ENCODE peak calls at places on chromosomes 4 and X, in five cellular contexts. J is spleen, W is Peyer's patch, V is ovary, N is heart left ventricle. H is an unnamed sample. For H3K9me3, the result is how much of the 10 kb centered on the place peaks cover.

GRCh38 chr4:113978105-113978504 is 1.3 kb downstream of the ARSJ start:
- DNase-seq in W (no peak), V (no peak), J (no peak), N (no peak), H (no peak)

GRCh38 chr4:108001540-108001939 is 11.9 kb downstream of the HADH start:
- DNase-seq in W (no peak), V (no peak), J (no peak), N (no peak), H (no peak)

GRCh38 chrX:145190801-145191389 is 56.4 kb upstream of the SPANXN1 start:
- DNase-seq in W (no peak), V (no peak), J (no peak), N (no peak), H (no peak)

GRCh38 chr4:181855307-181855706 is 387.9 kb upstream of the TENM3 start:
- DNase-seq in V (no peak), N (no peak), W (no peak), J (no peak), H (no peak)

GRCh38 chr4:186633844-186634243 is 78.5 kb upstream of the MTNR1A start:
- DNase-seq in J (no peak), V (no peak), W (no peak), N (no peak), H (no peak)

GRCh38 chr4:123478859-123479345 is 82.3 kb downstream of the SPRY1 start:
- DNase-seq in V (no peak), N (no peak), J (no peak), W (no peak), H (no peak)

GRCh38 chrX:143788265-143788664 is 67.7 kb upstream of the SPANXN2 start:
- DNase-seq in V (no peak), N (no peak), J (no peak), W (no peak), H (no peak)

GRCh38 chrX:29066516-29066915 is 479.3 kb downstream of the IL1RAPL1 start:
- DNase-seq in N (no peak), V (no peak), W (no peak), J (no peak), H (no peak)

GRCh38 chr4:6200011-6200921 is at the start of gene JAKMIP1:
- DNase-seq in V (peak), J (peak), N (peak), W (peak), H (no peak)

GRCh38 chrX:103919336-103919682 is 43.1 kb upstream of the TMSB15B start:
- DNase-seq in V (no peak), J (no peak), N (no peak), W (no peak), H (no peak)

GRCh38 chr4:181971411-181971810 is 271.8 kb upstream of the TENM3 start:
- DNase-seq in N (no peak), J (no peak), V (no peak), W (no peak), H (no peak)

GRCh38 chrX:27381419-27381818 is 81.7 kb downstream of the PPP4R3C start:
- DNase-seq in W (no peak), J (no peak), N (no peak), V (no peak), H (no peak)

GRCh38 chr4:40349561-40350198 is 14.5 kb downstream of the CHRNA9 start:
- DNase-seq in W (no peak), J (no peak), V (no peak), N (no peak), H (no peak)

GRCh38 chr4:100493756-100494155 is 24.1 kb downstream of the EMCN start:
- DNase-seq in V (no peak), W (no peak), N (no peak), J (no peak), H (no peak)

GRCh38 chrX:101595739-101596419 is 21.9 kb downstream of the ARMCX6 start:
- DNase-seq in W (no peak), J (no peak), N (no peak), V (no peak), H (no peak)

GRCh38 chr4:41525129-41525528 is 12.8 kb upstream of the LIMCH1 start:
- DNase-seq in W (no peak), N (no peak), J (no peak), V (no peak), H (no peak)

GRCh38 chr4:2809610-2810180 is 16.8 kb downstream of the SH3BP2 start:
- DNase-seq in N (no peak), W (no peak), J (no peak), V (no peak), H (no peak)

GRCh38 chr4:2813446-2814405 is 20.8 kb downstream of the SH3BP2 start:
- DNase-seq in W (no peak), J (no peak), N (no peak), V (no peak), H (no peak)

GRCh38 chr4:2812600-2812932 is 19.7 kb downstream of the SH3BP2 start:
- DNase-seq in N (no peak), J (no peak), W (no peak), V (no peak), H (no peak)

GRCh38 chr4:2812985-2813384 is 20.1 kb downstream of the SH3BP2 start:
- DNase-seq in V (no peak), W (no peak), J (no peak), N (no peak), H (no peak)

DNA sequence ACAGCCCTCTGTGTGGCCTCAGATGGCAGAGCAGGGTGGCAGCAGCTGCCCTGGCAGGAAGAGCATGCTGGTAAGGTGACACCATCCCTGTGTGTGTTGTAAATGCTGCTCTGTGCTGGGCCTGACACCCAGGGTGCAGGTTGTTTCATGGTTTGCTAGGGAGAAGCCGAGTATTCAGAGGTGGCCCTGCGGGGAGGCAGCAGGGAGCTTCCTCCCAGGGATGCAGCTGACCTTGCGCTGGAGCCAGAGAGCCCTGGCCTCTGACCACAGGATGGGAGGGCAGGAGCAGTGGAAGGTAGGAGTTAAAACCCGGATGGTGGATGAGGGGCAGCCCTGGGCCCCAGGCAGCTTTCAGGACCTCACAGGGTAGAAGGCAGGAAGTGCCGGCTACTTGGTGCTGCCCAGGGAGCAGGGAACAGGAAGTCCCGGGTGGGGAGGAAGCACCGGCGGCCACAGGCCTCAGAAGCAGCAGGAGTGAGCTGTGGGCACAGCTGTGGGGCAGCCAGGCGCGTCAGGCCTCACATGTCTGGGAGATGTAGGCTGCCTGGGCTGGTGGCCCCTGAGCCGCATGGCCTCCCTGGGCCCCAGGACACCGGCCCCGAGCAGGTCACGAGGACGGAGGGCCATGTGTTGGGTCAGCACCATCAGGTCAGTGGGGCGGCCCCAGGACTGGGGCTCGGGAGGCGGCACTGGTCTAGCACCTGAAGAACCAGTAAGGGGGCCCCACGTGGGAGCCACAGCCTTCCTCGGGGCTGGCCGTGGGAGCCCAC is 19.1 kb downstream of the SH3BP2 start:
- DNase-seq in N (peak), W (no peak), V (peak), J (peak), H (peak)
- TF ChIP-seq POLR2A in N (no peak), W (no peak), V (no peak), J (no peak), H (no peak)

GRCh38 chrX:5632887-5633286 is 595.8 kb downstream of the NLGN4X start:
- DNase-seq in V (no peak), W (no peak), N (no peak), J (no peak), H (no peak)
- H3K9me3 ChIP-seq in V (under half), W (under half), N (under half), J (under half), H (under half)

GRCh38 chrX:23786268-23786815 is 3.4 kb downstream of the SAT1 start:
- DNase-seq in V (no peak), W (no peak), N (no peak), J (no peak), H (no peak)
- TF ChIP-seq POLR2A in V (no peak), W (no peak), N (no peak), J (no peak), H (no peak)

DNA sequence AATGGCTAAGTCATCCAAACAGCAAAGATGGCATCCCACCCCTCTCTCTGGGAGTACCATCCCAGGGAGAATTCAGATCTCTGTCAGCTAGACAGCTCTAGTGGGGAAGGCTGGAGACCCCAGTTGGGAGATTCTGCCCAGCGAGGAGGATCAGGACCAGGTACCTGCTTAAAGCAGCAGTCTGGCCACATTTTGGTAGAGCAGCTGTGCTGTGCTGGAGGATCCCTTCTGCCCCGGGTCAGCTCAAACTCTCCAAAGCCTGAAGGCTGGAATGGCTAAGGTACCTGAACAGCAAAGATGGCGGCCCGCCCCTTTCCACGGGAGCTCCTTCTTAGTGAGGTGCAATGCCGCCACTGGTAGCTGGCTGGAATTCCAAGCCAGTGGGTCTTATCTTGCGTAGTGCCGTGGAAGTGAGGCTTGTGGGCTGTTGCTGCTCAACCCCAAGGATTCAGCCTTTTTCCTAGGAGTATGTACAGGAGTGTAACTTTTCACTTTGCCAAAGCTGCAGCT is 40.1 kb downstream of the SATL1 start:
- DNase-seq in N (no peak), J (peak), V (no peak), W (no peak), H (no peak)
- H3K9me3 ChIP-seq in N (under half), J (under half), V (under half), W (under half), H (under half)

DNA sequence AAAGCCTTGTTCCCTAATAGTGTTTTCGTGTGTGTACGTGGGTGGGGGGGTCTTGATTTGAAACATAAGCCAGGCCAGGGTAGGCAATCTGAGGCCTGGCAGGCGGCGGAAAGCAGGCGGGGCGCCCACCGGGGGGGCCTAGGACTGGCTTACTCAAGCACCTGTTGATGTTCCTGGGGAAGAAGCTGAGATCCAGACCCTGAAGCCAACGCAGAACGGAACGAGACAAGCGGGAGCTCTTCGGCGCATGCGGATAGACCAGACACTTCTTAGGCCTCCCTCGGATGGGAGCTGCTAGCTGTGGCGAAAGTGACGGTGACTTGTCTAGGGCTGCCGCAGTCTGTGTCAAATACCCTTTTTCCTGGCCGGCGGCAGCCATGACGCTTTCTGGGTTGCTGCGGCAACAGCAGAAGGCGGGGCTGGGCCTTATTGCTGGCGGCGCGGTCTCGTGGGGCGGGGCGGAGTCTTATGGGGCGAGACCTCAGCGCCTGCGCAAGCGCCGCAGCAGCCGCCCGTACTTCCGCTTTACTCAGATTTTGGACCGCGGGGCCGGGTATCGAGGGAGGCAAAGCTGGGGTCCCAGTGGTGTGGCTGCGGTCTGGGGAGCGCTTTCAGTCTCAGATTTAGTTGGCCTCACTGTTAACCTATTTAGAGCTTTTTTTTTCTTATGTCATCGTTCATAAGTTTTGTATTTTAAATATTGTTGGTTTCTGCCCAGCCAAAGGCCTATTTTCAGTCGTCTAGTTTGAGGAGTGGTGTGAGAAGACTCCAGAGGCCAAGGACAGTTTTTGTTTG is at the start of gene SPATA4:
- DNase-seq in W (peak), V (peak), J (peak), N (peak), H (peak)
- TF ChIP-seq POLR2A in W (peak), V (no peak), J (no peak), N (peak), H (no peak)

DNA sequence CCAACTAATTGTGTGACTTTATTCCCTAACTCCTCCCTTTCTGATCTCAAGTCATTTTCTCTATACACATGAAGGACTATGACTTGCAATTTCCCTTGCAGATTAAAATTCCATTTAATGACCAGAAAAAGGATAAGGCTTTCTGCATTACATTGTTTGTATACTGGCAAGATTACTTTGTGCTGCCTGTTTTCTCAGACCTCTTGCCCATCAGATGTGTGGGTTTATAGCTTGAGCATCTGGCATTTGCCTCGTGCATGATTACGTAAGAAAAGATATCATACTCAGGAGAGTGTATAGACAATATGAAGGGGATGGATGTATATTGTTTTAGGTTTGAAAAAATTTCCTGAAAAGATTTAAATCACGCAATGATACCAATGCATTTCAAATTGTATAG is 593.8 kb upstream of the SLIT2 start:
- DNase-seq in J (no peak), V (no peak), N (no peak), W (no peak), H (no peak)
- H3K9me3 ChIP-seq in J (under half), V (under half), N (under half), W (under half), H (under half)

DNA sequence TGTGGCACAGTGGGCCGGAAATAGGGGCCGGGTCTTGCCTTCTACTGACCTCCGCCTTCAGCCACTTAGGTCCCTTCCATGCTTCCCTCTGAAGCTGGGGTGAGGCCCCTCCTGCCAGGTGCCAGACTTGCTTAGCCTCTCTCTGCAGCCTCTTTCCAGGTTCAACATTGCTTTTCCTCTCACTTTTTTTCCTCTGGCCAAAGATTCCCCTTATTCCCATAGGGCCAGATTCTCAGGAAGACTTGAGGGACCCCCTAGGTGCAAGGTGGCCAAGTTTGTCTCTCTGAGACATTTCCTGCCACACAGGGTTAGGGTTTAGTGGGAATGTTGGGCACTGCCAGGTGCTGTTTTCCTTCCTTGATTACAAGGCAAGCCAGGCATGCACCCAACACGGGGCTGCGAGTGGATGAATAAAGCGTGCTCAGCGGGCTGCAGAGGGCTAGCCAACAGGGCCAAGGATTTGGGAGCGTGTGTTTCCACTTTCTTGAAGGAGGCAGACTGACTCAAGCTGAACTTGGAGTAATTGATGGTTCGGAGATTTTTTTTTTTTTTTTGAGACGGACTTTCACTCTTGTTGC is 7.6 kb upstream of the GJB1 start:
- DNase-seq in V (no peak), W (no peak), N (no peak), J (no peak), H (no peak)
- TF ChIP-seq POLR2A in V (no peak), W (no peak), N (no peak), J (no peak), H (no peak)

GRCh38 chr4:29708473-29708872 is 1011.7 kb upstream of the PCDH7 start:
- DNase-seq in J (no peak), W (no peak), V (no peak), N (no peak), H (no peak)
- H3K9me3 ChIP-seq in J (under half), W (under half), V (under half), N (under half), H (under half)

H was measured in esophagus squamous epithelium.